ENCODE peak calls at places on chromosomes 4 and X, in nine cellular contexts. M is A549, R is stomach, H is SK-N-SH, Y is upper lobe of left lung, F is ovary, G is sigmoid colon, U is H1, C is suprapubic skin. I is an unnamed sample.

GRCh38 chr4:116015062-116015461 is 901.6 kb upstream of the NDST4 start:
- DNase-seq in M (no peak), R (no peak), H (no peak), Y (no peak), F (no peak), G (no peak), U (no peak), C (no peak), I (no peak)

GRCh38 chrX:38438321-38438720 is 85.9 kb downstream of the OTC start:
- DNase-seq in M (no peak), R (no peak), H (peak), Y (no peak), F (no peak), G (no peak), U (no peak), C (no peak), I (no peak)

GRCh38 chr4:18063079-18063478 is 41.5 kb upstream of the LCORL start:
- DNase-seq in M (no peak), R (no peak), H (no peak), Y (no peak), F (no peak), G (no peak), U (no peak), C (no peak), I (no peak)

GRCh38 chr4:133316874-133317273 is 167.8 kb downstream of the PCDH10 start:
- DNase-seq in M (no peak), R (no peak), H (no peak), Y (no peak), F (no peak), G (no peak), U (no peak), C (no peak), I (no peak)

GRCh38 chr4:144645621-144646522 is at the start of gene HHIP:
- DNase-seq in M (peak), R (peak), H (peak), Y (peak), F (peak), G (peak), U (no peak), C (no peak), I (peak)

GRCh38 chr4:157582141-157582540 is 361.6 kb downstream of the GRIA2 start:
- DNase-seq in M (no peak), R (no peak), H (no peak), Y (no peak), F (no peak), G (no peak), U (no peak), C (no peak), I (no peak)

GRCh38 chrX:23578079-23578478 is 89.2 kb upstream of the PRDX4 start:
- DNase-seq in M (no peak), R (no peak), H (no peak), Y (no peak), F (no peak), G (no peak), U (no peak), C (no peak), I (no peak)

GRCh38 chr4:6366581-6366980 is 96.9 kb downstream of the WFS1 start:
- DNase-seq in M (no peak), R (no peak), H (no peak), Y (no peak), F (no peak), G (no peak), U (no peak), C (no peak), I (no peak)

GRCh38 chr4:81314196-81314896 is 99.3 kb upstream of the PRKG2 start:
- DNase-seq in M (no peak), R (peak), H (no peak), Y (peak), F (no peak), G (no peak), U (no peak), C (no peak), I (no peak)

GRCh38 chr4:109049926-109050325 is 252.5 kb downstream of the COL25A1 start:
- DNase-seq in M (no peak), R (no peak), H (no peak), Y (no peak), F (no peak), G (no peak), U (no peak), C (no peak), I (no peak)

GRCh38 chrX:2188316-2188715 is 312.5 kb downstream of the DHRSX start:
- DNase-seq in M (no peak), R (no peak), H (no peak), Y (no peak), F (no peak), G (no peak), U (no peak), C (no peak), I (no peak)

GRCh38 chr4:40842725-40843401 is 93.1 kb downstream of the NSUN7 start:
- DNase-seq in M (no peak), R (no peak), H (no peak), Y (no peak), F (no peak), G (peak), U (no peak), C (no peak), I (no peak)

GRCh38 chr4:8676676-8677075 is 84.1 kb downstream of the CPZ start:
- DNase-seq in M (no peak), R (no peak), H (no peak), Y (no peak), F (no peak), G (peak), U (no peak), C (no peak), I (no peak)

GRCh38 chr4:104728380-104729122 is 233.9 kb upstream of the CXXC4 start:
- DNase-seq in M (peak), R (no peak), H (no peak), Y (no peak), F (no peak), G (no peak), U (no peak), C (no peak), I (no peak)

GRCh38 chr4:130424211-130424610 is 1328.3 kb downstream of the C4orf33 start:
- DNase-seq in M (no peak), R (no peak), H (no peak), Y (no peak), F (no peak), G (no peak), U (no peak), C (no peak), I (no peak)

GRCh38 chrX:11724122-11725017 is 33.7 kb upstream of the MSL3 start:
- DNase-seq in M (peak), R (no peak), H (peak), Y (no peak), F (peak), G (no peak), U (no peak), C (no peak), I (peak)

GRCh38 chrX:12790878-12791252 is 347 bp upstream of the PRPS2 start:
- DNase-seq in M (no peak), R (no peak), H (no peak), Y (no peak), F (no peak), G (no peak), U (no peak), C (no peak), I (no peak)

GRCh38 chrX:107574054-107574683 is 54.1 kb upstream of the PRPS1 start:
- DNase-seq in M (peak), R (no peak), H (no peak), Y (no peak), F (no peak), G (no peak), U (no peak), C (no peak), I (no peak)

GRCh38 chr4:113809313-113809712 is 47.8 kb upstream of the CAMK2D start:
- DNase-seq in M (no peak), R (no peak), H (no peak), Y (peak), F (no peak), G (peak), U (no peak), C (no peak), I (peak)

GRCh38 chr4:187209921-187210613 is 486.4 kb upstream of the FAT1 start:
- DNase-seq in M (no peak), R (no peak), H (no peak), Y (no peak), F (no peak), G (no peak), U (no peak), C (no peak), I (no peak)

GRCh38 chrX:25020391-25021131 is 4.8 kb upstream of the ARX start:
- DNase-seq in M (peak), R (no peak), H (peak), Y (no peak), F (peak), G (no peak), U (no peak), C (no peak), I (no peak)

GRCh38 chr4:38752393-38752961 is 30.3 kb downstream of the TLR10 start:
- DNase-seq in M (no peak), R (no peak), H (no peak), Y (no peak), F (no peak), G (no peak), U (no peak), C (no peak), I (no peak)

GRCh38 chr4:187478292-187479205 is 517.0 kb upstream of the ZFP42 start:
- DNase-seq in M (no peak), R (no peak), H (no peak), Y (no peak), F (no peak), G (no peak), U (no peak), C (no peak), I (no peak)

GRCh38 chr4:139556071-139556734 is at the start of gene SETD7:
- DNase-seq in M (peak), R (peak), H (peak), Y (peak), F (peak), G (peak), U (peak), C (peak), I (peak)

GRCh38 chrX:47460561-47460960 is 22.5 kb downstream of the ZNF41 start:
- DNase-seq in M (no peak), R (no peak), H (no peak), Y (no peak), F (no peak), G (no peak), U (no peak), C (no peak), I (no peak)

DNA sequence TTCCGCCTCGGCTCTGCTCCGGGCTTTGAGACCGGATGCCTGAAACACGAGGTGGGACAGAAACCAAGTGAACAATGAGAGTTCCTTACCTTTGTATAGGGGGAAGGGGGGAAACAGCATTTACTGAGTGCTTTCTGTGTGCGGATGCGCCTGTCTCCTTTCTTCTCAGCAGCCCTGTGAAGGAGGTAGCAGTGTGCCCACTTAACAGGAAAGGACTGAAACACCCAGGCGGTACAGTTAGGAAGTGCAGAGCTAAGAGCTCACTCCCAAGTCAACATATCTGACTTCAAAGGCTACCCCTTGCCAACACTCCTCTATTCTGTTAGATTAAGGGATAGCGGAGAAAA is 43.1 kb upstream of the TMSB15B start:
- DNase-seq in M (peak), R (no peak), H (no peak), Y (no peak), F (no peak), G (no peak), U (no peak), C (no peak), I (peak)
- TF ChIP-seq CTCF in M (no peak), R (no peak), H (peak), Y (peak), F (peak), G (peak), U (peak), C (no peak), I (peak)

DNA sequence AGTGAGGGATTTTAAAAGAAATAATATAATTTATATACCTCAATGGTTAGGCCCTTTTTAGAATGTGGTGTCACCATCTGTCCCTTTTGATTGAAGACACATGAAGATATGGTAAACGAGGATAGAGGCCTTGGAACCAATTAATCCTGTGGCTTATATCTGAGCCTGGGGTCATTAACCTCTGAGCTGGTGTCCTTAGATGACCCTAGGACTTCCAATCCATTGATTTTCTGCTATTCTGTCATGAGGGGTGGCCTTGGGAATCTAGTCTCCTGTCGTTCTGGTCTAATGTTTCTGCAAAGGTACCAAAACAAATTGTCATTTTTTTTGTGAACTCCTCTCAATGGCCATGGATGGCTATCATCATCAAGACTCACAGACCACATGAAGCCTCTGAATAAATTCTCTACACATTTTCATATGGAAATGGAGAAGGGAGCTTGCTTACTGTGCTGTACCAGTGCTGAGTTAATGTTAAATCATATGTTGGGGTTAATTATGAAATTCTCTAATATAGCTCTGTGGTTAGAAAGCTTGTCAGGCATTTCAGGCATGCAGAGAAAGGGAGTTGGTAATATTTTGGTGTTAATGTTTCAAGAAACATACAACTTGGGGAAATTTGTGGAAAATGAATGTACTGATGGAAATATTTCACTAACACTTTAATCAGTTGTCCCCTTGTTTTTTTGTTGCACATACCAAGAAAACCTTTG is 204.2 kb upstream of the IL15 start:
- DNase-seq in M (no peak), R (no peak), H (no peak), Y (no peak), F (no peak), G (no peak), U (no peak), C (no peak), I (no peak)
- TF ChIP-seq EP300 in M (no peak), R (no peak), H (no peak), Y (no peak), F (no peak), G (no peak), U (no peak), C (no peak), I (no peak)

GRCh38 chr4:78482281-78482680 is 69.3 kb upstream of the ANXA3 start:
- DNase-seq in M (no peak), R (no peak), H (no peak), Y (no peak), F (no peak), G (no peak), U (no peak), C (no peak), I (no peak)

GRCh38 chr4:78477276-78477675 is 74.3 kb upstream of the ANXA3 start:
- DNase-seq in M (no peak), R (no peak), H (no peak), Y (no peak), F (no peak), G (no peak), U (no peak), C (no peak), I (no peak)

GRCh38 chr4:78481180-78481579 is 70.4 kb upstream of the ANXA3 start:
- DNase-seq in M (no peak), R (no peak), H (no peak), Y (no peak), F (no peak), G (no peak), U (no peak), C (no peak), I (no peak)

GRCh38 chr4:78478523-78478922 is 73.0 kb upstream of the ANXA3 start:
- DNase-seq in M (no peak), R (no peak), H (no peak), Y (no peak), F (no peak), G (no peak), U (no peak), C (no peak), I (no peak)

DNA sequence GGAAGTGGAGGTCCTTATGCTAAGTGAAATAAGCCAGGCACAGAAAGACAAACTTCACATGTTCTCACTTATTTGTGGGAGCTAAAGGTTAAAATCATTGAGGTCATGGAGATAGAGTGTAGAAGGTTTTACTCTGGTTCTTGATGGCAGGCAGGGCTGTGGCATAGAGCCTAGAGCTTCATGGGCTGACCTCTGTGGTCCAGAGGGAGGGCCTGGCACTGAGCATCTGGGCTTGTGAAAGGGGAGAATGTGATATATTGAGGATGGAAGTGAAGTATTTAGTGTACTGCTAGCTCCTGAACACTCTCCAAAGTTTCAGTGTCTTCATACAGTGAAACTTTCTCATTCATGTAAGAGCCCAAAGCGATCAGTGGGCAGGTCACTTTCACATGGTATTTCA is 71.3 kb upstream of the ANXA3 start:
- DNase-seq in M (no peak), R (no peak), H (no peak), Y (no peak), F (no peak), G (no peak), U (no peak), C (no peak), I (no peak)
- H3K27ac ChIP-seq in M (no peak), R (no peak), H (no peak), Y (no peak), F (no peak), G (no peak), U (no peak), C (peak), I (no peak)

GRCh38 chr4:129144755-129145206 is 48.8 kb downstream of the C4orf33 start:
- DNase-seq in M (no peak), R (no peak), H (peak), Y (no peak), F (no peak), G (no peak), U (no peak), C (no peak), I (no peak)

GRCh38 chr4:129145222-129145730 is 49.3 kb downstream of the C4orf33 start:
- DNase-seq in M (no peak), R (no peak), H (no peak), Y (no peak), F (no peak), G (no peak), U (no peak), C (no peak), I (no peak)

GRCh38 chr4:129148892-129149291 is 52.9 kb downstream of the C4orf33 start:
- DNase-seq in M (no peak), R (no peak), H (no peak), Y (no peak), F (no peak), G (no peak), U (no peak), C (no peak), I (no peak)

GRCh38 chr4:129143359-129143758 is 47.4 kb downstream of the C4orf33 start:
- DNase-seq in M (no peak), R (no peak), H (no peak), Y (no peak), F (no peak), G (no peak), U (no peak), C (no peak), I (no peak)

DNA sequence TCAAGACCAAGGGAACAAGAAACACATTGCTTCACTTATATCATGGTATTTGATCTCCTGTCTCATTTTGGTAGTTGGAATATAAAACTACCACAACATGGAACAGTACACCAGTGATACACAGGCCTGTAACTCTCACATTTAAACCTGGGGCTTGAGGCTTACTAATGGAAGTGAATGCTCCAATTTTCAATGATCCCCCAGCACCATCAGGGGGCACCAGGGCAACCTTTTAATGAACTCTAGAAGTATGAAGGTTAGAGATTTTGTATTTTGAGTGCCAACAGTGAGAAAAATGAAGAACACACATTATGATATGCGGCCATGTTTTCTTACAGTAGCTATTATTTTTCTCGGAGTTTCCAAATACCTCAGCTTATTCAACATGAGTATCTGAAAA is 50.7 kb downstream of the C4orf33 start:
- DNase-seq in M (no peak), R (no peak), H (peak), Y (no peak), F (no peak), G (no peak), U (no peak), C (no peak), I (no peak)
- TF ChIP-seq CTCF in M (no peak), R (no peak), H (peak), Y (no peak), F (no peak), G (no peak), U (peak), C (no peak), I (no peak)

DNA sequence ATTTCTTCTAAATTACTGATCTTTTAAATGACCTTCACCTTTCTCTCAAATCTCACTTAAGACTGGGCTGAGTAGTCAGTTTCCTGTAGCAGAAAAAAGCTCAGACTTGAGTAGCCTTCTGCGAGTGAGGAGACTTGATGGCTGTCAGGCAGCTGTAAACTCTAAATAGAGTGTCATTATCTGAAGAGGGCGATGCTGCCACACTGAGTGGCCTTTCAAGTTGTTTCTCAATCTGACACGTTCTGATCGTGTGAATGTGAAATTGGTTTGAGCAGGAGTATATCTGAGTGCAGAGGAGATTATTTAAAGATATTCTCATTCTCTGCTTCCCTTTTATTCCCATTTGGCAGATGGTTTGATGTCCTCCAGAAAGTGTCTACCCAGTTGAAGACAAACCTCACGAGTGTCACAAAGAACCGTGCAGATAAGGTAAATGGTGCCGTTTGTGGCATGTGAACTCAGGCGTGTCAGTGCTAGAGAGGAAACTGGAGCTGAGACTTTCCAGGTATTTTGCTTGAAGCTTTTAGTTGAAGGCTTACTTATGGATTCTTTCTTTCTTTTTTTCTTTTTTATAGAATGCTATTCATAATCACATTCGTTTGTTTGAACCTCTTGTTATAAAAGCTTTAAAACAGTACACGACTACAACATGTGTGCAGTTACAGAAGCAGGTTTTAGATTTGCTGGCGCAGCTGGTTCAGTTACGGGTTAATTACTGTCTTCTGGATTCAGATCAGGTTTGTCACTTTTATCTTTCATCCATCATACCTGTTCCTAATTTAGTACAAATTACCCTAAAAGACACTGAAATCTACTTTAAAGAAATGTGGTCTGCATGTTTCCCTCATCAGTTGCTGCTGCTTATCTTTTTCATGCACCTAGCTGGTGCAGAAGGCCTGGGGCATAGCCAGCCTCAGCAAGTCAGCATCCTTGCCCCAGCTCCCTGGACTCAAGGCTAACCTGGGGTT is 74.3 kb upstream of the MSANTD1 start:
- DNase-seq in M (no peak), R (no peak), H (no peak), Y (no peak), F (no peak), G (no peak), U (no peak), C (no peak), I (no peak)
- TF ChIP-seq EP300 in M (no peak), R (no peak), H (no peak), Y (no peak), F (no peak), G (no peak), U (no peak), C (no peak), I (no peak)